ENCODE peak calls at places on chromosome 17, in four cellular contexts. Q is HepG2, B is HCT116, F is H1. O is an unnamed sample.

GRCh38 chr17:9098242-9098641 is 76.9 kb downstream of the NTN1 start:
- DNase-seq in Q (no peak), B (no peak), F (no peak), O (peak; percentile 7)

GRCh38 chr17:39605492-39606433 is 2.0 kb downstream of the NEUROD2 start:
- DNase-seq in Q (no peak), B (no peak), F (peak; percentile 81), O (peak; percentile 63)

GRCh38 chr17:4947010-4947410 is 1.3 kb downstream of the PFN1 start:
- DNase-seq in Q (no peak), B (no peak), F (no peak), O (no peak)

GRCh38 chr17:27783951-27784350 is 16.4 kb downstream of the NOS2 start:
- DNase-seq in Q (no peak), B (no peak), F (no peak), O (no peak)

GRCh38 chr17:74135391-74136167 is 67.9 kb upstream of the RPL38 start:
- DNase-seq in Q (no peak), B (no peak), F (no peak), O (no peak)

GRCh38 chr17:56754523-56755208 is 79.1 kb downstream of the C17orf67 start:
- DNase-seq in Q (peak; percentile 83), B (no peak), F (no peak), O (peak; percentile 52)

GRCh38 chr17:67862614-67863217 is 37.4 kb downstream of the BPTF start:
- DNase-seq in Q (no peak), B (no peak), F (no peak), O (no peak)

GRCh38 chr17:72287586-72287985 is 166.8 kb downstream of the SOX9 start:
- DNase-seq in Q (no peak), B (no peak), F (no peak), O (peak; percentile 30)

GRCh38 chr17:81409190-81409935 is 14.1 kb downstream of the BAHCC1 start:
- DNase-seq in Q (no peak), B (no peak), F (no peak), O (no peak)

GRCh38 chr17:1009411-1010085 is 12.6 kb downstream of the TIMM22 start:
- DNase-seq in Q (no peak), B (no peak), F (no peak), O (no peak)

GRCh38 chr17:34424814-34425490 is 61.9 kb upstream of the CCL1 start:
- DNase-seq in Q (no peak), B (no peak), F (peak; percentile 63), O (no peak)

GRCh38 chr17:35046740-35047283 is 16.7 kb downstream of the RFFL start:
- DNase-seq in Q (peak; percentile 63), B (no peak), F (no peak), O (no peak)

GRCh38 chr17:69477204-69477899 is 62.9 kb downstream of the MAP2K6 start:
- DNase-seq in Q (peak; percentile 67), B (no peak), F (peak; percentile 31), O (no peak)

GRCh38 chr17:64532409-64532808 is 25.6 kb downstream of the CEP95 start:
- DNase-seq in Q (no peak), B (no peak), F (no peak), O (no peak)

GRCh38 chr17:47693667-47694017 is 319 bp upstream of the TBKBP1 start:
- DNase-seq in Q (no peak), B (no peak), F (no peak), O (no peak)

GRCh38 chr17:44556854-44557606 is at the start of gene FZD2:
- DNase-seq in Q (peak; percentile 58), B (peak; percentile 91), F (peak; percentile 94), O (peak; percentile 100)

GRCh38 chr17:35094902-35095301 is 24.8 kb downstream of the RAD51D start:
- DNase-seq in Q (peak; percentile 14), B (peak; percentile 89), F (no peak), O (peak; percentile 17)

GRCh38 chr17:8369944-8370343 is 6.6 kb downstream of the KRABD2 start:
- DNase-seq in Q (no peak), B (no peak), F (no peak), O (no peak)

GRCh38 chr17:72030067-72030899 is 90.5 kb upstream of the SOX9 start:
- DNase-seq in Q (peak; percentile 16), B (no peak), F (peak; percentile 75), O (peak; percentile 61)

GRCh38 chr17:60135160-60135950 is 14.4 kb upstream of the CA4 start:
- DNase-seq in Q (peak; percentile 77), B (peak; percentile 94), F (peak; percentile 88), O (peak; percentile 100)

GRCh38 chr17:31631759-31632158 is 227.3 kb downstream of the COPRS start:
- DNase-seq in Q (no peak), B (no peak), F (no peak), O (no peak)

GRCh38 chr17:45324336-45324735 is 7.5 kb upstream of the MAP3K14 start:
- DNase-seq in Q (no peak), B (no peak), F (no peak), O (no peak)

GRCh38 chr17:55925440-55925839 is 174.6 kb downstream of the PCTP start:
- DNase-seq in Q (no peak), B (no peak), F (no peak), O (no peak)

GRCh38 chr17:61583242-61583641 is 7.8 kb downstream of the NACA2 start:
- DNase-seq in Q (peak; percentile 74), B (peak; percentile 65), F (no peak), O (peak; percentile 75)

GRCh38 chr17:68085751-68086445 is 50.4 kb downstream of the KPNA2 start:
- DNase-seq in Q (no peak), B (no peak), F (no peak), O (no peak)

GRCh38 chr17:71759422-71760060 is 361.3 kb upstream of the SOX9 start:
- DNase-seq in Q (no peak), B (no peak), F (no peak), O (no peak)

GRCh38 chr17:2336215-2337151 is at the start of gene TSR1:
- DNase-seq in Q (peak; percentile 87), B (peak; percentile 74), F (peak; percentile 91), O (peak; percentile 87)

GRCh38 chr17:5422505-5422904 is 2.5 kb downstream of the RPAIN start:
- DNase-seq in Q (peak; percentile 9), B (peak; percentile 35), F (no peak), O (no peak)

GRCh38 chr17:68491864-68492263 is 20.4 kb upstream of the PRKAR1A start:
- DNase-seq in Q (no peak), B (no peak), F (no peak), O (peak; percentile 88)

GRCh38 chr17:74938194-74938950 is 2.7 kb downstream of the OTOP3 start:
- DNase-seq in Q (no peak), B (no peak), F (no peak), O (no peak)

GRCh38 chr17:64635647-64636305 is 26.3 kb downstream of the SMURF2 start:
- DNase-seq in Q (no peak), B (no peak), F (no peak), O (no peak)

GRCh38 chr17:29866746-29867404 is 63.2 kb downstream of the SSH2 start:
- DNase-seq in Q (no peak), B (no peak), F (no peak), O (no peak)
- TF ChIP-seq JUND in Q (no peak), B (no peak), F (no peak), O (no peak)

GRCh38 chr17:79388556-79389295 is 222.1 kb downstream of the RBFOX3 start:
- DNase-seq in Q (peak; percentile 34), B (peak; percentile 18), F (peak; percentile 82), O (peak; percentile 96)
- TF ChIP-seq JUND in Q (no peak), B (no peak), F (no peak), O (no peak)

GRCh38 chr17:13269196-13269595 is 251.4 kb upstream of the ELAC2 start:
- DNase-seq in Q (no peak), B (no peak), F (no peak), O (no peak)

GRCh38 chr17:13272296-13272695 is 254.5 kb upstream of the ELAC2 start:
- DNase-seq in Q (no peak), B (no peak), F (no peak), O (no peak)

DNA sequence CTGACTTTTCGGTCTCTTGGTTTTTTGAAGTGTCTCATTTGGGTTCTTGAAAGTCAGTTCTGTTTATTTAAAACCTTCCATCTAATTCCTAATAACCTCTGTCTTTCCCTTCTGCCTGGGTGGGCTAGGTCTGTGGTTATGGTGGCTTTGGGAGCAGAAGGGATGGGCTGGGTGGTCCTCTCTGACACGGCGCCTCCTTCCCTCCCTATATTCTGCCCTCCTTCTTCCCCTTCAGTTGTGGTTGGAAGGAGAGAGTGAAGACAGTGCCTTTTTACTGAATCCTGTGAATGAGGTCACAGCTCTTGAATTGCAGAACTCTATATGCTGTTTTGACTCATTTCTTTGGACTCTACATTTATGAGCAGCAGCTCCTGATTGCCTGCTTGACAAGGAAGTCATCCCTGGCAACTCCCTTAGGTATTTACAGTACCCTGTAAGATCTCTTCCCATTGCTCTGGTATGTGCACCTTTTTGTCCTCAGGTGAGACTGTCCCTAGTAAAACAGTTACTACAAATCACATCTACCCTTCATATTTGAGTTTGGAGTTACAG is 256.0 kb upstream of the ELAC2 start:
- DNase-seq in Q (no peak), B (no peak), F (no peak), O (no peak)
- TF ChIP-seq JUND in Q (no peak), B (no peak), F (no peak), O (no peak)

GRCh38 chr17:48854774-48855476 is 24.1 kb downstream of the CALCOCO2 start:
- DNase-seq in Q (no peak), B (no peak), F (no peak), O (no peak)
- TF ChIP-seq JUND in Q (no peak), B (no peak), F (no peak), O (no peak)

GRCh38 chr17:76623271-76624146 is 20.0 kb downstream of the ST6GALNAC1 start:
- DNase-seq in Q (peak; percentile 41), B (peak; percentile 63), F (peak; percentile 93), O (peak; percentile 76)

GRCh38 chr17:76626442-76626841 is 17.1 kb downstream of the ST6GALNAC1 start:
- DNase-seq in Q (no peak), B (no peak), F (no peak), O (no peak)

GRCh38 chr17:76625496-76625895 is 18.1 kb downstream of the ST6GALNAC1 start:
- DNase-seq in Q (no peak), B (no peak), F (no peak), O (no peak)

GRCh38 chr17:76630151-76630550 is 13.4 kb downstream of the ST6GALNAC1 start:
- DNase-seq in Q (no peak), B (no peak), F (no peak), O (no peak)

DNA sequence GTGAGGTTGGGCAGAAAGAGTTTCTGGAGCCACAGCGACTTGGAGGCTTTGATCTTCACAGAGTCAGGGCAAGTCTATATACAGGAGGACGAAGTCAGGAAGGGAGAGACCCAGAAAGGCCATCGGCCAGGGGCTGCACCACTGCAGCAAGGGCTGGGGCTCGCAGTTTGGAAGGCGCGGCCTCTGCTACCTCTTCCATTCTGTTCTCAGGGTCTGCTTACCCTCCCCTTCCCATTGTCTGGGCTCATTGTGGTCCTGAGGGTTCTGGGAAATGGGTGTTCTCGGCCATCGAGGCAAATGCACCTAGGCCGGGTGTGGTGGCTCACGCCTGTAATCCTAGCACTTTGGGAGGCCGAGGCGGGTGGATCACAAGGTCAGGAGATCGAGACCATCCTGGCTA is 16.0 kb downstream of the ST6GALNAC1 start:
- DNase-seq in Q (no peak), B (no peak), F (no peak), O (no peak)
- TF ChIP-seq JUND in Q (no peak), B (no peak), F (no peak), O (no peak)

GRCh38 chr17:83012873-83013778 is 66.3 kb upstream of the METRNL start:
- DNase-seq in Q (no peak), B (no peak), F (no peak), O (no peak)
- TF ChIP-seq JUND in Q (no peak), B (no peak), F (no peak), O (no peak)

O was measured in T47D.